ENCODE peak calls at places on chromosomes 5 and 9, in ten cellular contexts. N is Panc1, Z is upper lobe of left lung, K is sigmoid colon, V is stomach, U is transverse colon, S is breast epithelium, T is prostate gland, J is GM23338, R is spleen. C is an unnamed sample.

GRCh38 chr5:17020586-17021362 is 84.7 kb upstream of the MYO10 start:
- DNase-seq in J (no peak), K (no peak), Z (no peak), U (no peak), T (no peak), N (no peak), R (no peak), V (no peak), S (no peak), C (no peak)

GRCh38 chr5:120682851-120683250 is 218.8 kb downstream of the PRR16 start:
- DNase-seq in N (no peak), V (no peak), R (no peak), Z (no peak), S (no peak), K (no peak), J (no peak), T (no peak), U (no peak), C (no peak)

GRCh38 chr9:81678088-81678487 is 11.3 kb downstream of the TLE1 start:
- DNase-seq in V (no peak), K (no peak), U (no peak), T (no peak), Z (no peak), S (no peak), R (no peak), N (no peak), J (no peak), C (no peak)

GRCh38 chr9:93660647-93661046 is 84.3 kb downstream of the PHF2 start:
- DNase-seq in K (peak; percentile 47), S (no peak), Z (no peak), J (no peak), T (no peak), R (peak; percentile 45), U (peak; percentile 1), V (no peak), N (no peak), C (no peak)

GRCh38 chr9:96340707-96341106 is 38.7 kb upstream of the HSD17B3 start:
- DNase-seq in T (no peak), V (no peak), K (no peak), J (no peak), U (no peak), S (no peak), R (no peak), N (no peak), Z (no peak), C (no peak)

GRCh38 chr9:70020217-70020616 is 23.4 kb upstream of the MAMDC2 start:
- DNase-seq in S (no peak), J (peak; percentile 14), V (no peak), Z (no peak), K (no peak), R (no peak), N (no peak), T (no peak), U (no peak), C (no peak)

GRCh38 chr5:77225531-77225930 is 15.1 kb downstream of the PDE8B start:
- DNase-seq in K (no peak), U (no peak), T (no peak), V (no peak), R (no peak), N (no peak), Z (no peak), J (no peak), S (no peak), C (no peak)

GRCh38 chr5:133610489-133611356 is 1.6 kb downstream of the FSTL4 start:
- DNase-seq in S (peak; percentile 23), K (no peak), V (peak; percentile 76), J (peak; percentile 91), N (no peak), R (peak; percentile 84), U (peak; percentile 42), Z (peak; percentile 77), T (peak; percentile 64), C (peak; percentile 89)

GRCh38 chr9:4362281-4362680 is 62.4 kb upstream of the GLIS3 start:
- DNase-seq in J (no peak), U (no peak), V (no peak), K (no peak), R (no peak), S (no peak), N (no peak), Z (no peak), T (no peak), C (peak; percentile 21)

GRCh38 chr9:110969971-110970381 is 68.3 kb downstream of the LPAR1 start:
- DNase-seq in T (no peak), R (no peak), Z (no peak), J (no peak), N (no peak), V (no peak), K (no peak), S (no peak), U (no peak), C (no peak)

GRCh38 chr5:124199902-124200301 is 546.5 kb downstream of the ZNF608 start:
- DNase-seq in S (no peak), Z (no peak), K (no peak), J (no peak), N (no peak), T (no peak), V (no peak), U (no peak), R (no peak), C (no peak)

GRCh38 chr9:70470050-70471015 is 55.9 kb upstream of the KLF9 start:
- DNase-seq in Z (peak; percentile 42), J (no peak), R (no peak), N (no peak), T (no peak), S (no peak), V (peak; percentile 73), U (peak; percentile 82), K (no peak), C (no peak)

GRCh38 chr9:79623799-79624721 is 52.3 kb downstream of the TLE4 start:
- DNase-seq in U (peak; percentile 38), V (no peak), T (no peak), S (no peak), Z (peak; percentile 64), K (peak; percentile 63), N (no peak), R (no peak), J (no peak), C (no peak)

GRCh38 chr5:147160923-147161663 is 73.7 kb upstream of the STK32A start:
- DNase-seq in K (no peak), S (no peak), J (no peak), R (no peak), N (no peak), Z (no peak), V (no peak), U (no peak), T (no peak), C (no peak)

GRCh38 chr5:167897371-167897770 is 394.1 kb upstream of the WWC1 start:
- DNase-seq in U (no peak), N (no peak), R (no peak), V (no peak), K (no peak), T (no peak), J (no peak), Z (no peak), S (no peak), C (no peak)
- TF ChIP-seq POLR2AphosphoS5 in U (no peak), N (no peak), R (no peak), V (no peak), K (no peak), T (no peak), J (no peak), Z (no peak), S (no peak), C (no peak)

GRCh38 chr9:76570820-76571219 is 111.8 kb downstream of the GCNT1 start:
- DNase-seq in K (no peak), J (no peak), N (no peak), S (no peak), T (no peak), Z (no peak), V (no peak), U (no peak), R (no peak), C (no peak)

GRCh38 chr9:76571288-76572204 is 112.6 kb downstream of the GCNT1 start:
- DNase-seq in Z (no peak), K (no peak), U (peak; percentile 27), N (no peak), S (no peak), T (no peak), J (peak; percentile 14), V (no peak), R (peak; percentile 78), C (peak; percentile 84)

GRCh38 chr9:76574171-76574767 is 115.3 kb downstream of the GCNT1 start:
- DNase-seq in J (no peak), Z (no peak), U (no peak), R (no peak), K (no peak), S (no peak), N (no peak), T (no peak), V (no peak), C (peak; percentile 91)

GRCh38 chr9:76576344-76576743 is 117.4 kb downstream of the GCNT1 start:
- DNase-seq in V (no peak), R (no peak), J (no peak), N (no peak), S (no peak), K (peak; percentile 68), T (no peak), U (peak; percentile 40), Z (peak; percentile 71), C (no peak)

DNA sequence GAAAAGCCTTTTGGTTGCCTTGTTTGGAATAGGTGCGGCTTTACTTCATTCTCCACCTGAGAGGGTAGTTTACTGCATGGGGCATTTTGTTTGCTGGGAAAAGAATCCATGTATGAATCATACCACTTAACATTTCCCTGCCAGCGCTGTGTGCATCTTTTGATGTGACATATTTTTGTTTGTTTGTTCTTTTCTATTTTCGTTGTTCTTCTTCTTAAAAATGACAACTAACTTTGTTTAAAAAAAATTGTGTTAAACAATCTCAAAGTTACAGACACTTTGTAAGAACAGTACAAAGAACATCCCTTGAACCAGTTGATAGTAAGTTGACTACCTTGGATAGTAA is 113.2 kb downstream of the GCNT1 start:
- DNase-seq in R (no peak), K (no peak), U (no peak), N (no peak), S (no peak), T (no peak), V (no peak), Z (no peak), J (peak; percentile 32), C (peak; percentile 37)
- H3K4me3 ChIP-seq in R (peak overlapping the region; percentile 67), K (no peak overlapping the region), U (peak overlapping the region; percentile 63), N (no peak overlapping the region), S (no peak overlapping the region), T (no peak overlapping the region), V (no peak overlapping the region), Z (no peak overlapping the region), J (peak overlapping the region; percentile 56), C (no peak overlapping the region)

GRCh38 chr5:172764861-172765765 is 5.9 kb downstream of the DUSP1 start:
- DNase-seq in V (peak; percentile 96), U (peak; percentile 95), S (peak; percentile 99), Z (peak; percentile 100), R (peak; percentile 98), K (peak; percentile 98), N (peak; percentile 95), T (peak; percentile 98), J (peak; percentile 99), C (peak; percentile 99)
- TF ChIP-seq POLR2AphosphoS5 in V (peak; percentile 91), U (peak; percentile 73), S (peak; percentile 77), Z (peak; percentile 99), R (peak; percentile 89), K (peak; percentile 66), N (no peak), T (peak; percentile 99), J (peak; percentile 37), C (peak; percentile 93)

DNA sequence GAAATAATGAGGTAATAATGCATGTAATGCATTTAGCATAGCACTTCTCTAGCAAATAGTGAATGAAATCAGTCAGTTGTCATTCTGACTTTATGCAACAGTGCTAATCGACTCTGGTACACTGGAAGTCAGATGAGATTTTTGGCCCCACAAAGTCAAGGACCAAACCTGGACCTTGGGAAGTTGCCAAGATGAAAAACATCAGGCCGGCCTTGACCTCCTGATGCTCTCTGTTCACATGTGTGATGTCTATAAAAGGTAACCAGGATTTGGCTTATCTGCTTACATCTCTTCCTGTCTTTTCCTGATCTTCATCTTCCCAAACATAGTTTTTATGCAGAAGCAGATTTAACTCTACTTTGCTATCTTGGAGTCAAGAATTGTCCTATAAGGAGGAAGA is 39.5 kb downstream of the SLC22A5 start:
- DNase-seq in U (no peak), Z (no peak), J (no peak), K (no peak), R (no peak), T (no peak), N (no peak), S (no peak), V (no peak), C (peak; percentile 81)
- H3K4me3 ChIP-seq in U (no peak overlapping the region), Z (no peak overlapping the region), J (no peak overlapping the region), K (no peak overlapping the region), R (no peak overlapping the region), T (no peak overlapping the region), N (no peak overlapping the region), S (no peak overlapping the region), V (no peak overlapping the region), C (no peak overlapping the region)